ENCODE peak calls at places on chromosomes 7 and 10, in nine cellular contexts. D, S, U, O, Q, E, N, J and G are unnamed samples. For H3K36me3, the result is how much of the 10 kb centered on the place peaks cover.

GRCh38 chr10:86443936-86444335 is 77.3 kb upstream of the GRID1 start:
- DNase-seq in S (no peak), J (no peak), N (no peak), Q (no peak), D (no peak), U (no peak), E (no peak), O (no peak), G (no peak)

GRCh38 chr10:26566525-26567348 is 128.6 kb downstream of the APBB1IP start:
- DNase-seq in O (peak), E (no peak), S (no peak), J (peak), N (no peak), D (no peak), U (no peak), Q (no peak), G (peak)

GRCh38 chr10:88154596-88155250 is 291.3 kb downstream of the PTEN start:
- DNase-seq in O (no peak), E (no peak), S (no peak), J (no peak), D (no peak), U (no peak), Q (peak), N (no peak), G (no peak)

GRCh38 chr7:76333388-76334101 is 25.2 kb downstream of the YWHAG start:
- DNase-seq in J (no peak), N (no peak), U (peak), E (peak), D (no peak), O (no peak), Q (no peak), S (no peak), G (peak)

GRCh38 chr10:52779541-52780390 is 7.2 kb upstream of the MBL2 start:
- DNase-seq in S (no peak), E (no peak), O (peak), J (no peak), N (peak), U (peak), D (no peak), Q (peak), G (peak)

GRCh38 chr10:100725869-100726426 is 19.4 kb upstream of the PAX2 start:
- DNase-seq in N (no peak), E (no peak), U (no peak), J (peak), D (no peak), O (no peak), Q (no peak), S (no peak), G (no peak)

GRCh38 chr10:127427926-127428325 is 121.2 kb upstream of the NPS start:
- DNase-seq in O (no peak), S (no peak), N (no peak), J (no peak), D (no peak), U (no peak), Q (no peak), E (no peak), G (no peak)

GRCh38 chr10:10564081-10564480 is 453.6 kb upstream of the CELF2 start:
- DNase-seq in U (no peak), S (no peak), Q (no peak), E (no peak), N (no peak), J (no peak), O (peak), D (no peak), G (no peak)

GRCh38 chr10:60139290-60139689 is 232.9 kb upstream of the CCDC6 start:
- DNase-seq in U (no peak), Q (peak), J (no peak), O (no peak), D (no peak), E (no peak), S (peak), N (no peak), G (no peak)

GRCh38 chr10:103350522-103351260 is at the start of gene PCGF6:
- DNase-seq in J (peak), Q (peak), S (no peak), O (peak), N (peak), U (peak), D (peak), E (peak), G (peak)

GRCh38 chr7:17302575-17303142 is 4.2 kb downstream of the AHR start:
- DNase-seq in S (no peak), J (no peak), O (peak), E (no peak), Q (peak), D (no peak), N (no peak), U (no peak), G (no peak)

GRCh38 chr7:18770154-18770807 is 274.7 kb downstream of the HDAC9 start:
- DNase-seq in O (no peak), D (no peak), N (peak), E (no peak), U (no peak), J (no peak), Q (peak), S (no peak), G (no peak)

GRCh38 chr10:94108200-94108599 is 114.5 kb downstream of the PLCE1 start:
- DNase-seq in N (no peak), J (no peak), D (no peak), E (no peak), U (peak), O (no peak), Q (peak), S (no peak), G (no peak)

GRCh38 chr10:122706947-122707346 is 7.3 kb upstream of the C10orf120 start:
- DNase-seq in J (no peak), E (no peak), D (no peak), S (no peak), N (no peak), O (no peak), Q (no peak), U (no peak), G (no peak)

GRCh38 chr7:16347461-16348192 is 73.7 kb downstream of the CRPPA start:
- DNase-seq in Q (no peak), D (no peak), U (no peak), N (no peak), E (no peak), S (peak), J (no peak), O (no peak), G (no peak)

GRCh38 chr7:55977831-55978230 is 13.4 kb downstream of the NIPSNAP2 start:
- DNase-seq in D (no peak), J (no peak), E (no peak), N (peak), Q (peak), U (peak), O (no peak), S (no peak), G (no peak)

GRCh38 chr10:103841519-103841918 is 13.9 kb downstream of the SH3PXD2A start:
- DNase-seq in J (no peak), N (no peak), Q (no peak), O (no peak), S (no peak), U (no peak), D (no peak), E (no peak), G (no peak)

GRCh38 chr10:11909618-11910017 is 86.5 kb downstream of the PROSER2 start:
- DNase-seq in U (peak), N (no peak), J (peak), Q (no peak), D (no peak), E (no peak), O (no peak), S (no peak), G (no peak)

GRCh38 chr7:93249749-93250148 is 17.6 kb downstream of the VPS50 start:
- DNase-seq in U (no peak), Q (peak), S (no peak), D (no peak), E (no peak), O (peak), N (no peak), J (no peak), G (no peak)

GRCh38 chr10:44261296-44261695 is 123.6 kb downstream of the CXCL12 start:
- DNase-seq in O (no peak), N (no peak), S (no peak), E (no peak), Q (no peak), U (no peak), D (no peak), J (no peak), G (no peak)

GRCh38 chr7:147412782-147413186 is 1177.8 kb upstream of the C7orf33 start:
- DNase-seq in N (no peak), J (no peak), E (no peak), S (no peak), O (no peak), Q (peak), U (peak), D (no peak), G (no peak)

GRCh38 chr7:42997611-42998010 is 65.4 kb downstream of the MRPL32 start:
- DNase-seq in D (no peak), N (no peak), J (no peak), E (no peak), U (no peak), O (no peak), Q (no peak), S (no peak), G (no peak)

GRCh38 chr10:29479081-29479917 is 155.5 kb downstream of the SVIL start:
- DNase-seq in N (no peak), Q (no peak), U (peak), S (no peak), E (no peak), J (no peak), D (no peak), O (no peak), G (no peak)

GRCh38 chr10:21552638-21553037 is 18.6 kb downstream of the MLLT10 start:
- DNase-seq in U (no peak), O (no peak), S (no peak), J (no peak), N (no peak), Q (no peak), E (no peak), D (no peak), G (no peak)

DNA sequence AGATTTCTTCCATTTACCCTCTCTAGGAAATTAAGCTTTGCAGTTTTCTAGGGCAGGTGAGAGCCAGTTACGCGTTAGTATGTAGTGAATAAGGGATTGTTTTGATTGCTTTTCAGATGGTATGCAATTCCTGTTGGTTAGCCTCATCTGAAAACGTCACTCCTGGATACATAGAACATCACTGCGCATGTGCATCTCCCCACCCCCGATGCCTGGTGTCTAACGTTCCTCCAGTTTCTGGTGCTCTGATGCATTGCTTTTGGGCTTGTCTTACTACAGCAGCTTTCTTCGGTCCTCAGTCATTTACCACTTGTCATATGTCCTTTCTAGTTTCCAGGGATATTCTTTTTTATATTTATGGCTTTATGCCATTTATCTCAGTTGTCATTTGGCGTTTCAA is 22.5 kb downstream of the MLLT10 start:
- DNase-seq in D (no peak), U (no peak), Q (no peak), J (no peak), E (no peak), O (no peak), S (no peak), N (no peak), G (no peak)
- H3K36me3 ChIP-seq in D (under half), U (under half), Q (half or more), J (half or more), E (under half), O (under half), S (under half), N (half or more), G (under half)

GRCh38 chr10:24901686-24902399 is 50.6 kb downstream of the PRTFDC1 start:
- DNase-seq in N (no peak), O (no peak), Q (peak), D (no peak), E (peak), U (peak), S (peak), J (no peak), G (no peak)
- H3K4me3 ChIP-seq in N (no peak), O (no peak), Q (peak), D (no peak), E (no peak), U (peak), S (no peak), J (no peak), G (no peak)

DNA sequence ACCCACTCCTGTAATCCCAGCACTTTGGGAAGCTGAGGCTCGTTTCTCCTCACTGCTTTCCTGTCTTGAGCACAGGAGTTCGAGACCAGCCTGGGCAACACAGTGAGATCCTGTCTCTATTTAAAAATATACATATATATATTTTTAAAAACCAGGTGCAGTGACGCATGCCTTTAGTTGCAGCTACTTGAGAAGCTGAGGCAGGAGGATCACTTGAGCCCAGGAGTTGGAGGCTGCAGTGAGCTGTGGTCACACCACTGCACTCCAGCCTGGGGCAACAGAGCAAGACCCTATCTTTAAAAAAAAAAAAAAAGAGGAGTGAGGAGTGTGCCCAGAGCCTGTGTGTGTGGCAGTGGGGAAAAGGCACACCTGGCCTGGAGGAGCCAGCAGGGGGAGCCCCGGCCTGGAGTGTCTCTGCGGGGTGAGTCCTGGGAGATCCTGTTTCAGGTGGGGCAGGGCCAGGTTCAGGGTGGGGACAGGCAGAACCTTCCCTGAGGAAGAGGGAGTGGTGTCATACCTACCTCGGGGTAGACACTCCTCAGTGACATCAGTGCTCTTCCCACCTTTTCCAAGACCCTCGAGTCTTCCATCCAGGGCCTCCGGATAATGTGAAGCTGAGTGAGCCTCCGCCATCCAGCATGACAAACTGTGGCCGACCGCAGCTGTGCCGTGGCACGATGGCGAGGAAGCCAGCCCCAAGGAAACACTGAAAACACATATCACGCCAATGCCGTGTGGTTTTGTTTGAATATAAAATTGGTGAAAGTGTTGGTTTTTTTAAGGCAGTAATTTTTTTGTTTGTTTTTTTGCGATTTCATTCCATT is 9.0 kb upstream of the ARPC1B start:
- DNase-seq in U (no peak), O (peak), J (peak), D (peak), N (no peak), E (no peak), Q (peak), S (peak), G (peak)
- H3K36me3 ChIP-seq in U (half or more), O (under half), J (half or more), D (under half), N (under half), E (under half), Q (half or more), S (under half), G (under half)

DNA sequence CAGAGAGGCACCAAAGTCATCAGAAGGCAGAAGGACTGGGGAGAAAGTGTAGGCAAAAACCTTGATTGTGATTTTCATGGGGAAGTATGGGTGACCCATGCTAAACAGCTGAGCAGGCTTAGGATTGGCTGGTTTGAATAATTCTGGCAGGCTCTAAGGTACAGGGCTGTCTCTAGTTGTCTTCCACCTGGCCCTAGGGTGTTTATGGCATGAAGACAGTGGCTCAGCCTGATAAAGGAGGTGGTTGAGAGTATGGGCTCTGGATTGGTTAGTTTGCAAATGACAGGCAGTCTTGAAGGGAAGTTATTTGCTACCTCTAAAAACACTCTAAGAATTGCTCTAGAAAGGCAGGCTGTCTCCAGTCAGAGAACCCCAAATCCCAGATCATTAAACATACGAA is 100.3 kb downstream of the STRA8 start:
- DNase-seq in N (no peak), D (no peak), J (no peak), S (no peak), Q (no peak), O (no peak), E (no peak), U (no peak), G (no peak)
- H3K4me3 ChIP-seq in N (no peak), D (no peak), J (no peak), S (no peak), Q (no peak), O (no peak), E (no peak), U (no peak), G (no peak)

GRCh38 chr10:5782174-5782573 is 31.1 kb downstream of the GDI2 start:
- DNase-seq in J (no peak), U (no peak), N (no peak), S (no peak), E (no peak), D (no peak), Q (no peak), O (no peak), G (no peak)

GRCh38 chr10:5783300-5783699 is 29.9 kb downstream of the GDI2 start:
- DNase-seq in U (no peak), S (no peak), E (no peak), O (no peak), D (no peak), J (no peak), N (no peak), Q (no peak), G (no peak)

GRCh38 chr10:5776150-5776880 is 36.9 kb downstream of the GDI2 start:
- DNase-seq in E (no peak), O (peak), U (no peak), D (no peak), N (no peak), J (no peak), Q (peak), S (no peak), G (peak)

GRCh38 chr10:5776881-5777197 is 36.4 kb downstream of the GDI2 start:
- DNase-seq in O (no peak), Q (peak), N (no peak), D (no peak), J (no peak), S (no peak), U (peak), E (no peak), G (no peak)

DNA sequence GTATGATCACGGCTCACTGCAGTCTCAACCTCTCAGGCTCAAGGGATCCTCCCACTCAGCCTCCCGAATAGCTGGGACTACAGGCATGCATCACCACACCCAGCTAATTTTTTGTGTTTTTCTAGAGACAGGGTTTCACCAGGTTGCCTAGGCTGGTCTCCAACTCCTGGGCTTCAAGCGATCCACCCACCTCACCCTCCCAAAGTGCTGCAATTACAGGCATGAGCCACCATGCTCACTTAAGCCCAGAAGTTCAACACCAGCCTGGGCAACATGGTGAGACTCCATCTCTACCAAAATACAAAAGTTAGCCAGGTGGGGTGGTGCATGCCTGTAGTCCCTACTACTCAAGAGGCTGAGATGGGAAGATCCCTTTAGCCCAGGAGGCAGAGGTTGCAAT is 33.5 kb downstream of the GDI2 start:
- DNase-seq in D (no peak), O (no peak), Q (no peak), J (no peak), E (no peak), U (no peak), N (no peak), S (no peak), G (no peak)
- H3K36me3 ChIP-seq in D (under half), O (under half), Q (under half), J (half or more), E (under half), U (under half), N (half or more), S (under half), G (under half)

GRCh38 chr7:72099784-72100183 is 312.4 kb downstream of the CALN1 start:
- DNase-seq in Q (peak), D (no peak), U (peak), N (no peak), E (no peak), J (no peak), O (no peak), S (no peak), G (no peak)
- H3K4me3 ChIP-seq in Q (peak), D (no peak), U (no peak), N (no peak), E (no peak), J (no peak), O (no peak), S (no peak), G (no peak)

DNA sequence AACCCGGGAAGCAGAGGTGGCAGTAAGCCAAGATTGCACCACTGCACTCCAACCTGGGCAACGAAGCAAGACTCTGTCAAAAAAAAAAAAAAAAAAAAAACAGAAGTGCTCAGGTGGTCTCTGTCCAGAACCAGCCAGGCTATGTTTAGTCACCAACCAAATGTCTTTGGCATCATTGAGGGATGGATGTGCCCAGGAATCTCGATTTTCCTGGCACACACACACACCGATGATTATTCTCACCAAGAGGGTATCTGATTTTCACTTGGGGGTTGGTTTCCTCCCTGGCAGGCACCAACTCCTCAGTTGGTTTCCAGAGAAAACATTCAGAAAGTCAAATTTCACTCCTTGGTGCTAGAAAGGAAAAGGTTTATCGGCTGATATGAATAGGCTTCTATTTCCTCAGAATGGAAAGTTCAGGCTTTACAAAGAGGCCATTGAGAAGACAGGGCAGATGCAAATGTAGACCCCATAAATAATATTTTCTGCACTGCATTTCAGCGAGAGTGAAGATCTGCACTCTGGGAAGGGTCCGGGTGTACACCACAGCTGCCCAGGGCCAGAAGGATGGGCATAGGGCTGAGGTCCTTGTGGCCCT is 154.8 kb downstream of the TNS3 start:
- DNase-seq in U (no peak), N (no peak), Q (no peak), O (no peak), J (no peak), S (no peak), E (no peak), D (no peak), G (no peak)
- H3K36me3 ChIP-seq in U (under half), N (under half), Q (half or more), O (under half), J (half or more), S (half or more), E (under half), D (under half), G (under half)

GRCh38 chr7:111788426-111788825 is 226.1 kb upstream of the IMMP2L start:
- DNase-seq in U (no peak), N (no peak), O (peak), E (no peak), S (no peak), J (no peak), D (no peak), Q (no peak), G (no peak)
- H3K4me3 ChIP-seq in U (no peak), N (no peak), O (no peak), E (no peak), S (no peak), J (no peak), D (no peak), Q (no peak), G (no peak)